ENCODE peak calls at places on chromosomes 16 and 17, in five cellular contexts. P, O, X, T and H are unnamed samples.

GRCh38 chr17:49873466-49873865 is 25.6 kb upstream of the TAC4 start:
- DNase-seq in P (no peak), O (no peak), X (no peak), T (no peak), H (no peak)

GRCh38 chr16:10578474-10579316 is 1.7 kb downstream of the EMP2 start:
- DNase-seq in P (no peak), O (no peak), X (peak), T (no peak), H (peak)

GRCh38 chr17:67215991-67216421 is 29.0 kb downstream of the HELZ start:
- DNase-seq in P (no peak), O (no peak), X (peak), T (no peak), H (no peak)

GRCh38 chr16:88376835-88377726 is 5.7 kb upstream of the ZNF469 start:
- DNase-seq in P (no peak), O (no peak), X (no peak), T (no peak), H (no peak)

GRCh38 chr17:17813725-17814095 is 23.1 kb downstream of the SREBF1 start:
- DNase-seq in P (no peak), O (no peak), X (no peak), T (no peak), H (no peak)

GRCh38 chr17:57284984-57285646 is 28.8 kb downstream of the MSI2 start:
- DNase-seq in P (no peak), O (no peak), X (no peak), T (no peak), H (no peak)

GRCh38 chr16:28537076-28537475 is 1.7 kb downstream of the NUPR1 start:
- DNase-seq in P (no peak), O (peak), X (no peak), T (no peak), H (no peak)

GRCh38 chr16:82061861-82062525 is 26.9 kb downstream of the HSD17B2 start:
- DNase-seq in P (no peak), O (no peak), X (peak), T (no peak), H (no peak)

GRCh38 chr16:82629441-82630027 is 2.8 kb downstream of the CDH13 start:
- DNase-seq in P (no peak), O (no peak), X (no peak), T (no peak), H (no peak)

GRCh38 chr17:7296189-7296861 is 1.9 kb upstream of the YBX2 start:
- DNase-seq in P (peak), O (peak), X (peak), T (peak), H (peak)

GRCh38 chr16:85662976-85663830 is 25.6 kb downstream of the GINS2 start:
- DNase-seq in P (no peak), O (no peak), X (no peak), T (no peak), H (no peak)

GRCh38 chr16:74169687-74170522 is 126.7 kb upstream of the PSMD7 start:
- DNase-seq in P (no peak), O (no peak), X (no peak), T (no peak), H (peak)

GRCh38 chr17:80296221-80296620 is 35.6 kb downstream of the RNF213 start:
- DNase-seq in P (no peak), O (no peak), X (no peak), T (no peak), H (no peak)

GRCh38 chr17:45835481-45835880 is 9.2 kb upstream of the SPPL2C start:
- DNase-seq in P (no peak), O (no peak), X (no peak), T (no peak), H (no peak)

GRCh38 chr17:77456951-77457548 is 316.3 kb downstream of the SEC14L1 start:
- DNase-seq in P (no peak), O (no peak), X (no peak), T (no peak), H (no peak)

GRCh38 chr17:83053021-83053778 is 26.2 kb upstream of the METRNL start:
- DNase-seq in P (no peak), O (peak), X (no peak), T (no peak), H (peak)

GRCh38 chr17:28907052-28907438 is 4.2 kb upstream of the DHRS13 start:
- DNase-seq in P (no peak), O (no peak), X (no peak), T (no peak), H (peak)

GRCh38 chr17:1460233-1460632 is 4.2 kb upstream of the CRK start:
- DNase-seq in P (no peak), O (peak), X (peak), T (no peak), H (peak)

GRCh38 chr17:62625184-62625869 is 2.1 kb upstream of the MRC2 start:
- DNase-seq in P (no peak), O (peak), X (no peak), T (no peak), H (no peak)

GRCh38 chr17:45111838-45112237 is 20.5 kb downstream of the PLCD3 start:
- DNase-seq in P (no peak), O (no peak), X (no peak), T (no peak), H (no peak)

GRCh38 chr16:86714166-86714565 is 135.8 kb downstream of the FOXL1 start:
- DNase-seq in P (no peak), O (no peak), X (no peak), T (no peak), H (no peak)

GRCh38 chr16:17470871-17471744 is at the start of gene XYLT1:
- DNase-seq in P (no peak), O (peak), X (peak), T (no peak), H (peak)